ENCODE peak calls at places on chromosome 9, in four cellular contexts. D is sigmoid colon, X is body of pancreas, P is K562. S is an unnamed sample.

GRCh38 chr9:138111607-138112006 is 234.0 kb downstream of the CACNA1B start:
- DNase-seq in X (no peak), D (no peak), P (no peak), S (no peak)

GRCh38 chr9:89593776-89594427 is 10.9 kb upstream of the GADD45G start:
- DNase-seq in P (peak), X (peak), D (no peak), S (peak)

GRCh38 chr9:125532412-125532811 is 174.6 kb downstream of the MAPKAP1 start:
- DNase-seq in X (no peak), D (no peak), P (no peak), S (no peak)

GRCh38 chr9:5843450-5844249 is 10.7 kb upstream of the ERMP1 start:
- DNase-seq in X (no peak), D (no peak), P (no peak), S (no peak)

GRCh38 chr9:33166263-33167083 is 663 bp downstream of the B4GALT1 start:
- DNase-seq in X (no peak), D (peak), P (peak), S (peak)

GRCh38 chr9:107387401-107387800 is 102.2 kb downstream of the KLF4 start:
- DNase-seq in X (peak), P (no peak), D (peak), S (no peak)

GRCh38 chr9:20781086-20781485 is 97.0 kb downstream of the FOCAD start:
- DNase-seq in P (no peak), X (no peak), D (no peak), S (no peak)

GRCh38 chr9:71743217-71743705 is 25.1 kb downstream of the CEMIP2 start:
- DNase-seq in D (no peak), P (no peak), X (no peak), S (no peak)

GRCh38 chr9:35958104-35958825 is at the start of gene OR2S2:
- DNase-seq in D (no peak), P (no peak), X (no peak), S (no peak)

GRCh38 chr9:79362100-79363081 is 209.4 kb upstream of the TLE4 start:
- DNase-seq in P (no peak), D (no peak), X (no peak), S (no peak)

GRCh38 chr9:120926397-120926928 is at the start of gene TRAF1:
- DNase-seq in D (peak), X (no peak), P (no peak), S (no peak)

GRCh38 chr9:116958886-116959285 is 271.8 kb downstream of the TRIM32 start:
- DNase-seq in X (no peak), P (no peak), D (no peak), S (no peak)

GRCh38 chr9:79583957-79584654 is 12.3 kb downstream of the TLE4 start:
- DNase-seq in D (peak), P (peak), X (no peak), S (peak)

GRCh38 chr9:13023498-13023897 is 248.7 kb downstream of the LURAP1L start:
- DNase-seq in D (no peak), X (no peak), P (no peak), S (no peak)

GRCh38 chr9:13020141-13020540 is 245.3 kb downstream of the LURAP1L start:
- DNase-seq in P (no peak), D (no peak), X (no peak), S (no peak)

GRCh38 chr9:13022756-13023155 is 247.9 kb downstream of the LURAP1L start:
- DNase-seq in D (no peak), P (no peak), X (no peak), S (no peak)

DNA sequence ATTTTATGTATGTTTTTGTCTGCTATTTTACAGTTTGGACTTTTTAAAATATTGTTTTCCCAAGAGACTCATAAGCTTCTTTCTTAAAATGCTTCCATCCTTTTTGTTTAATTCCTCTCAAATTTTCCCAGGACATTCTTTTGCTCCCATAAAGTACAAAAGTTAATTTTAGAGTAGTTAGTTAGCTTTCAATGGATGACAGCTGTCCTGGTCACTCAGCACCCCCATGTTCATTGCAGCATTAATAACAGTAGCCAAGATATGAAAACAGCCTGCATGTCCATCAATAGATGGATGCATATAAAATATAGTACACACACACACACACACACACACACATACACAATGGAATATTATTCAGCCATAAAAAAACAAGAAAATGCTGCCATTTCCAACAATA is 245.9 kb downstream of the LURAP1L start:
- DNase-seq in D (no peak), P (no peak), X (no peak), S (no peak)
- H3K27ac ChIP-seq in D (peak), P (no peak), X (no peak), S (no peak)

GRCh38 chr9:37592108-37592951 is at the start of gene TOMM5:
- DNase-seq in D (peak), X (peak), P (peak), S (peak)
- TF ChIP-seq POLR2A in D (peak), X (peak), P (peak), S (peak)

DNA sequence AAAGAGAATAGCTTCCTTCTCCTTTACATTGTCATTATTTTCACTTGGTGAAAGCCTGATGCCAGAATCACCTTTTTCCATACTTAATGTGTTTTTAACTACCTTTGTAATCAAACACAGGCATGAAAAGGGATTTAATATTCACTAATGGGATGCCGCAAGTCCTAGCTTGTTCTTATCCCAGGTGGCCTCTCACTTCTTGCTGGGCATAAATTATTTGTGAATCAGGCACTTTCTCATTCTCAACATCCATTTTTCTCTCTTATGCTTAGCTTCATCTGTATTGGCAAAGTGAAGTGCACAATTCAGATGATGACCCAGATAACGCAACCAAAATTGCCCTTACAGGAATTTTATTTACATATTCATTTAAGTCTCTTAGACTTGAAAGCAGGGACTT is 10.9 kb downstream of the ACTL7B start:
- DNase-seq in X (no peak), D (no peak), P (no peak), S (no peak)
- H3K27ac ChIP-seq in X (no peak), D (no peak), P (no peak), S (no peak)

GRCh38 chr9:134644715-134645606 is 3.4 kb downstream of the COL5A1 start:
- DNase-seq in P (peak), X (peak), D (peak), S (no peak)
- TF ChIP-seq POLR2A in P (no peak), X (no peak), D (no peak), S (no peak)

GRCh38 chr9:98916660-98917059 is 27.0 kb upstream of the COL15A1 start:
- DNase-seq in D (peak), X (peak), P (peak), S (no peak)
- H3K27ac ChIP-seq in D (peak), X (peak), P (peak), S (no peak)

GRCh38 chr9:97600531-97601227 is 32.5 kb downstream of the TSTD2 start:
- DNase-seq in P (no peak), X (no peak), D (no peak), S (no peak)

GRCh38 chr9:97599447-97599846 is 33.7 kb downstream of the TSTD2 start:
- DNase-seq in D (no peak), X (no peak), P (no peak), S (no peak)

GRCh38 chr9:97601228-97601898 is 31.8 kb downstream of the TSTD2 start:
- DNase-seq in X (no peak), P (no peak), D (no peak), S (no peak)

GRCh38 chr9:97596906-97597305 is 36.3 kb downstream of the TSTD2 start:
- DNase-seq in P (no peak), D (no peak), X (no peak), S (no peak)

DNA sequence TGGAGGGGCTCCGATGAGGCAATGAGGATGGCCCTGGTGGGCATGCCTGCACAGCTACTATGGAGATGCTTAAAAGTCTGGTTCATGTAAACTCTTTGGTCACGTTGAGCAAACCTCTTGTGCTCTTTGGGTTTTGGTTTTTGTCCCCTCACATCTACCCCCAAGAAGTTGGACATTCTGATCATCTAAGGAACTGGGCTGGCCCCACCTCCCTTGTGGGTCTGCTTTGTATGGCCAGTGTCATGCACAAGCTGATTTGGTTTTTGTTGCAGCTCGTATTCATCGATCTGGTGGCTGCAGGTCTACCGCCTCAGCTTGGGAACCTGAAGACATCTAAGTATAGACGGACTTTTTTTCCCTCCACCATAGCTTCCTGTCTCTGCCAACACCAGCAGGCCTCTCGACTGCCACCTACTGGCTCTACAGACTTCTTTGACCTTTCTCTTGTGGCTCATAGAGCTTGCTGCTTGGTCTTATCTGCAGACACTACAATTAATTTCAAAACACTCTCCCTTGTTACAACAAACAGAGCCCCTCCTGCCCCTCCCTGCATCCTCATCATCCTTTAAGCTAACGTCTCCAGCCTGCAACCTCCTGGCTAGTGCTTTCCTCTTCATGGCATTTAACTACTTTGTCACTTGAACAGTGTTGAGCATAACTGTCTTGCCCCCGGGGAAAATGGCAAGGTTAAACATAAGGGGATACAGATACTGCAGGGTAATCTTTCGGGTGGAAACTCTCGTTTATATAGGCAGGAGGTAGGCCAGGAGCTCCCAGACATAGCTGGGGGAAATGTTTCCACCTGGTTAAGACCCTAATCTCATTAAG is 34.5 kb downstream of the TSTD2 start:
- DNase-seq in X (peak), D (peak), P (peak), S (peak)
- TF ChIP-seq POLR2A in X (no peak), D (no peak), P (no peak), S (no peak)

GRCh38 chr9:92508018-92508417 is 25.7 kb upstream of the ASPN start:
- DNase-seq in P (no peak), X (no peak), D (peak), S (no peak)

GRCh38 chr9:92506184-92506857 is 24.0 kb upstream of the ASPN start:
- DNase-seq in X (no peak), P (no peak), D (peak), S (no peak)

GRCh38 chr9:92504881-92505280 is 22.6 kb upstream of the ASPN start:
- DNase-seq in D (no peak), P (no peak), X (no peak), S (no peak)

GRCh38 chr9:92507496-92507895 is 25.2 kb upstream of the ASPN start:
- DNase-seq in D (no peak), X (no peak), P (no peak), S (no peak)

GRCh38 chr9:92507005-92507404 is 24.7 kb upstream of the ASPN start:
- DNase-seq in P (no peak), X (no peak), D (no peak), S (no peak)
- H3K27ac ChIP-seq in P (no peak), X (no peak), D (peak), S (no peak)

GRCh38 chr9:37575921-37576721 is at the start of gene FBXO10:
- DNase-seq in X (peak), D (peak), P (no peak), S (peak)
- TF ChIP-seq POLR2A in X (peak), D (no peak), P (no peak), S (peak)

S was measured in right lobe of liver.